ENCODE peak calls at places on chromosomes 6 and 20, in five cellular contexts. One of them, this sample, is unnamed.
A peak's percentile ranks its signal among the peaks of the same experiment; 100 is the strongest.

GRCh38 chr6:80607814-80608391 is 501.4 kb downstream of the BCKDHB start:
- DNase-seq in stromal cell of bone marrow: peak; percentile 81
- DNase-seq in foreskin fibroblast: peak; percentile 63
- DNase-seq in mucosa of gallbladder: peak; percentile 18
- DNase-seq in stimulated activated CD8-positive, alpha-beta memory T cell treated with anti-CD3 and anti-CD28 coated beads, Interleukin-7, amount 100 ng/mL, for 4 hours: no peak
- DNase-seq in this sample: no peak

GRCh38 chr6:365835-366234 is 25.7 kb upstream of the IRF4 start:
- DNase-seq in foreskin fibroblast: no peak
- DNase-seq in mucosa of gallbladder: no peak
- DNase-seq in stromal cell of bone marrow: no peak
- DNase-seq in stimulated activated CD8-positive, alpha-beta memory T cell treated with anti-CD3 and anti-CD28 coated beads, Interleukin-7, amount 100 ng/mL, for 4 hours: no peak
- DNase-seq in this sample: no peak

GRCh38 chr20:62320581-62321354 is 18.0 kb downstream of the ADRM1 start:
- DNase-seq in stimulated activated CD8-positive, alpha-beta memory T cell treated with anti-CD3 and anti-CD28 coated beads, Interleukin-7, amount 100 ng/mL, for 4 hours: no peak
- DNase-seq in stromal cell of bone marrow: no peak
- DNase-seq in mucosa of gallbladder: no peak
- DNase-seq in foreskin fibroblast: no peak
- DNase-seq in this sample: no peak

GRCh38 chr6:123276439-123277045 is 280.5 kb downstream of the CLVS2 start:
- DNase-seq in stromal cell of bone marrow: no peak
- DNase-seq in stimulated activated CD8-positive, alpha-beta memory T cell treated with anti-CD3 and anti-CD28 coated beads, Interleukin-7, amount 100 ng/mL, for 4 hours: no peak
- DNase-seq in foreskin fibroblast: no peak
- DNase-seq in mucosa of gallbladder: no peak
- DNase-seq in this sample: no peak

GRCh38 chr6:38400101-38400500 is 239.6 kb downstream of the BTBD9 start:
- DNase-seq in mucosa of gallbladder: no peak
- DNase-seq in stromal cell of bone marrow: no peak
- DNase-seq in stimulated activated CD8-positive, alpha-beta memory T cell treated with anti-CD3 and anti-CD28 coated beads, Interleukin-7, amount 100 ng/mL, for 4 hours: no peak
- DNase-seq in foreskin fibroblast: no peak
- DNase-seq in this sample: no peak

GRCh38 chr6:163165922-163166321 is 248.6 kb upstream of the QKI start:
- DNase-seq in stimulated activated CD8-positive, alpha-beta memory T cell treated with anti-CD3 and anti-CD28 coated beads, Interleukin-7, amount 100 ng/mL, for 4 hours: no peak
- DNase-seq in stromal cell of bone marrow: no peak
- DNase-seq in mucosa of gallbladder: no peak
- DNase-seq in foreskin fibroblast: no peak
- DNase-seq in this sample: no peak

GRCh38 chr20:64119681-64120341 is 12.4 kb upstream of the NPBWR2 start:
- DNase-seq in foreskin fibroblast: no peak
- DNase-seq in mucosa of gallbladder: no peak
- DNase-seq in stromal cell of bone marrow: no peak
- DNase-seq in stimulated activated CD8-positive, alpha-beta memory T cell treated with anti-CD3 and anti-CD28 coated beads, Interleukin-7, amount 100 ng/mL, for 4 hours: no peak
- DNase-seq in this sample: no peak

GRCh38 chr20:44328428-44328827 is 8.4 kb upstream of the R3HDML start:
- DNase-seq in stimulated activated CD8-positive, alpha-beta memory T cell treated with anti-CD3 and anti-CD28 coated beads, Interleukin-7, amount 100 ng/mL, for 4 hours: no peak
- DNase-seq in mucosa of gallbladder: no peak
- DNase-seq in stromal cell of bone marrow: no peak
- DNase-seq in foreskin fibroblast: no peak
- DNase-seq in this sample: no peak

GRCh38 chr6:70846207-70846835 is 110.5 kb downstream of the B3GAT2 start:
- DNase-seq in mucosa of gallbladder: no peak
- DNase-seq in stimulated activated CD8-positive, alpha-beta memory T cell treated with anti-CD3 and anti-CD28 coated beads, Interleukin-7, amount 100 ng/mL, for 4 hours: no peak
- DNase-seq in foreskin fibroblast: no peak
- DNase-seq in stromal cell of bone marrow: no peak
- DNase-seq in this sample: no peak

GRCh38 chr6:53517021-53517420 is 27.9 kb downstream of the GCLC start:
- DNase-seq in foreskin fibroblast: no peak
- DNase-seq in mucosa of gallbladder: no peak
- DNase-seq in stromal cell of bone marrow: no peak
- DNase-seq in stimulated activated CD8-positive, alpha-beta memory T cell treated with anti-CD3 and anti-CD28 coated beads, Interleukin-7, amount 100 ng/mL, for 4 hours: no peak
- DNase-seq in this sample: no peak

GRCh38 chr6:166957087-166957804 is 896 bp upstream of the RNASET2 start:
- DNase-seq in foreskin fibroblast: peak; percentile 35
- DNase-seq in stimulated activated CD8-positive, alpha-beta memory T cell treated with anti-CD3 and anti-CD28 coated beads, Interleukin-7, amount 100 ng/mL, for 4 hours: peak; percentile 30
- DNase-seq in mucosa of gallbladder: peak; percentile 53
- DNase-seq in stromal cell of bone marrow: no peak
- DNase-seq in this sample: peak; percentile 59

GRCh38 chr6:87473419-87473903 is 687 bp downstream of the SLC35A1 start:
- DNase-seq in mucosa of gallbladder: no peak
- DNase-seq in foreskin fibroblast: peak; percentile 30
- DNase-seq in stromal cell of bone marrow: peak; percentile 6
- DNase-seq in stimulated activated CD8-positive, alpha-beta memory T cell treated with anti-CD3 and anti-CD28 coated beads, Interleukin-7, amount 100 ng/mL, for 4 hours: peak; percentile 41
- DNase-seq in this sample: no peak

GRCh38 chr6:116316772-116317467 is 37.2 kb upstream of the TSPYL1 start:
- DNase-seq in foreskin fibroblast: no peak
- DNase-seq in stromal cell of bone marrow: peak; percentile 38
- DNase-seq in stimulated activated CD8-positive, alpha-beta memory T cell treated with anti-CD3 and anti-CD28 coated beads, Interleukin-7, amount 100 ng/mL, for 4 hours: no peak
- DNase-seq in mucosa of gallbladder: no peak
- DNase-seq in this sample: no peak

GRCh38 chr6:77822265-77822664 is 169.4 kb downstream of the MEI4 start:
- DNase-seq in stromal cell of bone marrow: no peak
- DNase-seq in stimulated activated CD8-positive, alpha-beta memory T cell treated with anti-CD3 and anti-CD28 coated beads, Interleukin-7, amount 100 ng/mL, for 4 hours: no peak
- DNase-seq in mucosa of gallbladder: no peak
- DNase-seq in foreskin fibroblast: no peak
- DNase-seq in this sample: no peak

GRCh38 chr6:32529697-32530429 is at the start of gene HLA-DRB5:
- DNase-seq in mucosa of gallbladder: peak; percentile 38
- DNase-seq in stimulated activated CD8-positive, alpha-beta memory T cell treated with anti-CD3 and anti-CD28 coated beads, Interleukin-7, amount 100 ng/mL, for 4 hours: no peak
- DNase-seq in stromal cell of bone marrow: peak; percentile 9
- DNase-seq in foreskin fibroblast: no peak
- DNase-seq in this sample: peak; percentile 1

GRCh38 chr6:105459049-105459448 is 56.2 kb upstream of the PREP start:
- DNase-seq in stromal cell of bone marrow: no peak
- DNase-seq in mucosa of gallbladder: no peak
- DNase-seq in foreskin fibroblast: peak; percentile 19
- DNase-seq in stimulated activated CD8-positive, alpha-beta memory T cell treated with anti-CD3 and anti-CD28 coated beads, Interleukin-7, amount 100 ng/mL, for 4 hours: peak; percentile 5
- DNase-seq in this sample: no peak

GRCh38 chr6:139490482-139490881 is 116.0 kb upstream of the CITED2 start:
- DNase-seq in stimulated activated CD8-positive, alpha-beta memory T cell treated with anti-CD3 and anti-CD28 coated beads, Interleukin-7, amount 100 ng/mL, for 4 hours: peak; percentile 3
- DNase-seq in foreskin fibroblast: no peak
- DNase-seq in stromal cell of bone marrow: no peak
- DNase-seq in mucosa of gallbladder: no peak
- DNase-seq in this sample: peak; percentile 54

GRCh38 chr6:80638222-80639055 is 532.0 kb downstream of the BCKDHB start:
- DNase-seq in foreskin fibroblast: peak; percentile 93
- DNase-seq in mucosa of gallbladder: peak; percentile 84
- DNase-seq in stromal cell of bone marrow: peak; percentile 63
- DNase-seq in stimulated activated CD8-positive, alpha-beta memory T cell treated with anti-CD3 and anti-CD28 coated beads, Interleukin-7, amount 100 ng/mL, for 4 hours: peak; percentile 1
- DNase-seq in this sample: peak; percentile 31

GRCh38 chr20:41664584-41664983 is 46.4 kb upstream of the CHD6 start:
- DNase-seq in stromal cell of bone marrow: no peak
- DNase-seq in foreskin fibroblast: no peak
- DNase-seq in mucosa of gallbladder: no peak
- DNase-seq in stimulated activated CD8-positive, alpha-beta memory T cell treated with anti-CD3 and anti-CD28 coated beads, Interleukin-7, amount 100 ng/mL, for 4 hours: no peak
- DNase-seq in this sample: no peak

GRCh38 chr6:34146021-34146782 is at the start of gene GRM4:
- DNase-seq in stromal cell of bone marrow: no peak
- DNase-seq in mucosa of gallbladder: no peak
- DNase-seq in foreskin fibroblast: no peak
- DNase-seq in stimulated activated CD8-positive, alpha-beta memory T cell treated with anti-CD3 and anti-CD28 coated beads, Interleukin-7, amount 100 ng/mL, for 4 hours: no peak
- DNase-seq in this sample: no peak

GRCh38 chr6:154425034-154425433 is 68.4 kb upstream of the IPCEF1 start:
- DNase-seq in mucosa of gallbladder: no peak
- DNase-seq in foreskin fibroblast: no peak
- DNase-seq in stromal cell of bone marrow: no peak
- DNase-seq in stimulated activated CD8-positive, alpha-beta memory T cell treated with anti-CD3 and anti-CD28 coated beads, Interleukin-7, amount 100 ng/mL, for 4 hours: no peak
- DNase-seq in this sample: no peak

GRCh38 chr20:41524980-41525613 is 93.1 kb downstream of the CHD6 start:
- DNase-seq in stromal cell of bone marrow: peak; percentile 12
- DNase-seq in foreskin fibroblast: peak; percentile 49
- DNase-seq in mucosa of gallbladder: peak; percentile 72
- DNase-seq in stimulated activated CD8-positive, alpha-beta memory T cell treated with anti-CD3 and anti-CD28 coated beads, Interleukin-7, amount 100 ng/mL, for 4 hours: no peak
- DNase-seq in this sample: no peak

This sample was measured in immature natural killer cell.